ENCODE peak calls at places on chromosomes 6 and 20, in eight cellular contexts. M is hippocampal formation, H is Calu3, F is NCI-H82, V is endodermal cell, C is aorta, Y is GM04504, Q is dermis microvascular lymphatic vessel endothelial cell. J is an unnamed sample.

GRCh38 chr6:87391334-87391733 is 16.4 kb upstream of the CFAP206 start:
- DNase-seq in M (no peak), H (peak), F (peak), V (peak), C (no peak), Y (peak), Q (peak), J (peak)

GRCh38 chr6:35493307-35493983 is 3.4 kb downstream of the TEAD3 start:
- DNase-seq in M (no peak), H (no peak), F (no peak), V (no peak), C (peak), Y (no peak), Q (no peak), J (no peak)

GRCh38 chr6:8651998-8652397 is 216.7 kb upstream of the SLC35B3 start:
- DNase-seq in M (no peak), H (no peak), F (no peak), V (no peak), C (no peak), Y (no peak), Q (no peak), J (no peak)

GRCh38 chr6:88177961-88178464 is 11.9 kb upstream of the CNR1 start:
- DNase-seq in M (no peak), H (no peak), F (no peak), V (no peak), C (no peak), Y (no peak), Q (no peak), J (peak)

GRCh38 chr6:148758492-148758891 is 11.7 kb downstream of the UST start:
- DNase-seq in M (peak), H (no peak), F (no peak), V (no peak), C (peak), Y (no peak), Q (no peak), J (no peak)

GRCh38 chr20:57616143-57616951 is 3.9 kb downstream of the ZBP1 start:
- DNase-seq in M (no peak), H (no peak), F (no peak), V (no peak), C (peak), Y (no peak), Q (no peak), J (no peak)

GRCh38 chr20:7989379-7989778 is 30.2 kb downstream of the TMX4 start:
- DNase-seq in M (no peak), H (no peak), F (no peak), V (no peak), C (no peak), Y (no peak), Q (no peak), J (no peak)

GRCh38 chr6:48449002-48449401 is 338.0 kb upstream of the PTCHD4 start:
- DNase-seq in M (no peak), H (no peak), F (no peak), V (no peak), C (no peak), Y (no peak), Q (no peak), J (no peak)

GRCh38 chr6:73942581-73942980 is 246.6 kb downstream of the CD109 start:
- DNase-seq in M (no peak), H (peak), F (peak), V (peak), C (no peak), Y (peak), Q (no peak), J (peak)

GRCh38 chr20:31813611-31814010 is 5.5 kb upstream of the MYLK2 start:
- DNase-seq in M (no peak), H (no peak), F (no peak), V (no peak), C (no peak), Y (no peak), Q (no peak), J (no peak)

GRCh38 chr20:9839626-9840025 is 750 bp upstream of the PAK5 start:
- DNase-seq in M (no peak), H (no peak), F (no peak), V (no peak), C (no peak), Y (no peak), Q (no peak), J (no peak)

GRCh38 chr6:144284753-144285547 is at the start of gene UTRN:
- DNase-seq in M (no peak), H (peak), F (peak), V (peak), C (peak), Y (peak), Q (peak), J (peak)

GRCh38 chr6:71466362-71466761 is 177.8 kb downstream of the OGFRL1 start:
- DNase-seq in M (no peak), H (no peak), F (no peak), V (no peak), C (no peak), Y (no peak), Q (no peak), J (no peak)

GRCh38 chr6:119205911-119206617 is 127.6 kb upstream of the FAM184A start:
- DNase-seq in M (no peak), H (no peak), F (no peak), V (no peak), C (no peak), Y (no peak), Q (no peak), J (no peak)

GRCh38 chr20:58719258-58719657 is 26.7 kb downstream of the NPEPL1 start:
- DNase-seq in M (no peak), H (no peak), F (no peak), V (no peak), C (peak), Y (no peak), Q (no peak), J (no peak)

GRCh38 chr6:33599413-33599911 is 19.4 kb upstream of the BAK1 start:
- DNase-seq in M (no peak), H (no peak), F (no peak), V (no peak), C (no peak), Y (no peak), Q (no peak), J (no peak)

GRCh38 chr20:4006640-4007039 is 8.7 kb downstream of the RNF24 start:
- DNase-seq in M (peak), H (no peak), F (no peak), V (no peak), C (peak), Y (no peak), Q (no peak), J (peak)

GRCh38 chr6:63349401-63349800 is 29.6 kb upstream of the LGSN start:
- DNase-seq in M (no peak), H (peak), F (no peak), V (no peak), C (no peak), Y (no peak), Q (no peak), J (no peak)

GRCh38 chr6:46606318-46606717 is 46.3 kb downstream of the CYP39A1 start:
- DNase-seq in M (peak), H (no peak), F (peak), V (no peak), C (no peak), Y (no peak), Q (no peak), J (no peak)

GRCh38 chr6:46796842-46797241 is 3.7 kb downstream of the MEP1A start:
- DNase-seq in M (no peak), H (no peak), F (peak), V (no peak), C (no peak), Y (no peak), Q (no peak), J (no peak)

GRCh38 chr6:99521557-99522286 is 6.5 kb upstream of the USP45 start:
- DNase-seq in M (no peak), H (peak), F (peak), V (peak), C (peak), Y (peak), Q (no peak), J (peak)

GRCh38 chr20:18138266-18138582 is 561 bp downstream of the KAT14 start:
- DNase-seq in M (no peak), H (no peak), F (no peak), V (no peak), C (no peak), Y (no peak), Q (no peak), J (no peak)

GRCh38 chr6:16145038-16145437 is 16.2 kb downstream of the MYLIP start:
- DNase-seq in M (no peak), H (no peak), F (no peak), V (no peak), C (no peak), Y (no peak), Q (no peak), J (no peak)

GRCh38 chr6:168369776-168370175 is 50.2 kb upstream of the DACT2 start:
- DNase-seq in M (no peak), H (no peak), F (no peak), V (no peak), C (peak), Y (no peak), Q (no peak), J (no peak)

GRCh38 chr6:39924283-39924682 is 10.0 kb downstream of the MOCS1 start:
- DNase-seq in M (no peak), H (no peak), F (no peak), V (no peak), C (no peak), Y (no peak), Q (no peak), J (no peak)

GRCh38 chr20:62159835-62160234 is 16.3 kb downstream of the SS18L1 start:
- DNase-seq in M (no peak), H (peak), F (no peak), V (no peak), C (no peak), Y (no peak), Q (no peak), J (no peak)

GRCh38 chr6:31005249-31006020 is 4.8 kb upstream of the MUC22 start:
- DNase-seq in M (no peak), H (no peak), F (no peak), V (no peak), C (no peak), Y (no peak), Q (no peak), J (no peak)

GRCh38 chr6:137237413-137238170 is 18.4 kb upstream of the IFNGR1 start:
- DNase-seq in M (no peak), H (peak), F (no peak), V (no peak), C (no peak), Y (peak), Q (no peak), J (peak)

GRCh38 chr6:96345501-96345900 is 176.1 kb upstream of the UFL1 start:
- DNase-seq in M (no peak), H (no peak), F (no peak), V (no peak), C (no peak), Y (no peak), Q (no peak), J (no peak)

GRCh38 chr6:52423971-52424381 is 3.8 kb downstream of the EFHC1 start:
- DNase-seq in M (no peak), H (peak), F (no peak), V (peak), C (peak), Y (no peak), Q (no peak), J (peak)

GRCh38 chr6:35342258-35343091 is at the start of gene PPARD:
- DNase-seq in M (peak), H (peak), F (peak), V (peak), C (peak), Y (peak), Q (peak), J (peak)

GRCh38 chr6:83199865-83200230 is 6.7 kb downstream of the RWDD2A start:
- DNase-seq in M (no peak), H (peak), F (no peak), V (no peak), C (no peak), Y (no peak), Q (no peak), J (peak)

GRCh38 chr20:13353261-13353945 is 132.3 kb downstream of the ISM1 start:
- DNase-seq in M (no peak), H (no peak), F (no peak), V (no peak), C (no peak), Y (no peak), Q (no peak), J (no peak)